ENCODE peak calls at places on chromosomes 16 and 17, in four cellular contexts. P is neuronal stem cell, D is mesenchymal stem cell, Q is GM23248. F is an unnamed sample.

GRCh38 chr17:72206376-72206775 is 85.6 kb downstream of the SOX9 start:
- DNase-seq in P (no peak), D (no peak), Q (no peak), F (no peak)

GRCh38 chr17:71183083-71183697 is 937.6 kb upstream of the SOX9 start:
- DNase-seq in P (no peak), D (no peak), Q (no peak), F (no peak)

GRCh38 chr17:30519707-30520106 is 42.5 kb downstream of the GOSR1 start:
- DNase-seq in P (no peak), D (peak), Q (peak), F (no peak)

GRCh38 chr17:79026345-79027273 is 2.6 kb downstream of the C1QTNF1 start:
- DNase-seq in P (no peak), D (peak), Q (peak), F (no peak)

GRCh38 chr17:353213-353837 is 718 bp upstream of the RPH3AL start:
- DNase-seq in P (no peak), D (no peak), Q (no peak), F (no peak)

GRCh38 chr16:64711026-64711425 is 410.8 kb downstream of the CDH11 start:
- DNase-seq in P (no peak), D (peak), Q (peak), F (no peak)

GRCh38 chr16:4415538-4416199 is 727 bp downstream of the CORO7 start:
- DNase-seq in P (no peak), D (no peak), Q (peak), F (peak)

GRCh38 chr16:19505600-19506303 is 16.1 kb downstream of the GDE1 start:
- DNase-seq in P (no peak), D (no peak), Q (peak), F (no peak)

GRCh38 chr17:3588104-3588503 is 21.1 kb downstream of the TRPV1 start:
- DNase-seq in P (no peak), D (no peak), Q (no peak), F (no peak)

GRCh38 chr17:57906910-57907309 is 48.3 kb downstream of the CUEDC1 start:
- DNase-seq in P (no peak), D (peak), Q (no peak), F (peak)

GRCh38 chr17:37725601-37726146 is 19.2 kb downstream of the HNF1B start:
- DNase-seq in P (no peak), D (no peak), Q (no peak), F (peak)

GRCh38 chr16:67457611-67458010 is 23.3 kb downstream of the ATP6V0D1 start:
- DNase-seq in P (no peak), D (no peak), Q (peak), F (no peak)

GRCh38 chr17:50710650-50711049 is 2.9 kb upstream of the ANKRD40 start:
- DNase-seq in P (no peak), D (no peak), Q (no peak), F (no peak)

GRCh38 chr16:58236231-58236690 is 38.4 kb upstream of the CSNK2A2 start:
- DNase-seq in P (peak), D (peak), Q (peak), F (peak)

GRCh38 chr17:48102700-48103378 is 1.6 kb upstream of the CBX1 start:
- DNase-seq in P (no peak), D (no peak), Q (no peak), F (no peak)

GRCh38 chr16:4314532-4315184 is 1.2 kb upstream of the GLIS2 start:
- DNase-seq in P (no peak), D (peak), Q (peak), F (peak)

GRCh38 chr17:39001703-39002637 is 34.8 kb upstream of the FBXO47 start:
- DNase-seq in P (no peak), D (peak), Q (peak), F (no peak)

GRCh38 chr16:67393111-67393789 is at the start of gene TPPP3:
- DNase-seq in P (peak), D (peak), Q (peak), F (peak)

GRCh38 chr16:70437017-70437581 is 1.8 kb downstream of the ST3GAL2 start:
- DNase-seq in P (no peak), D (peak), Q (peak), F (peak)

GRCh38 chr17:74730491-74731346 is 6.3 kb upstream of the RAB37 start:
- DNase-seq in P (no peak), D (no peak), Q (no peak), F (no peak)

GRCh38 chr16:77273815-77274214 is 74.6 kb downstream of the SYCE1L start:
- DNase-seq in P (no peak), D (peak), Q (no peak), F (no peak)

GRCh38 chr16:25996052-25996451 is 304.3 kb downstream of the HS3ST4 start:
- DNase-seq in P (no peak), D (no peak), Q (peak), F (no peak)

GRCh38 chr16:87824016-87824990 is 45.0 kb downstream of the SLC7A5 start:
- DNase-seq in P (no peak), D (no peak), Q (no peak), F (no peak)

GRCh38 chr17:63984651-63985386 is 12.1 kb upstream of the SCN4A start:
- DNase-seq in P (no peak), D (peak), Q (peak), F (no peak)

GRCh38 chr16:19746561-19746960 is 28.5 kb downstream of the IQCK start:
- DNase-seq in P (peak), D (no peak), Q (no peak), F (peak)

GRCh38 chr17:41957058-41957868 is 9.3 kb upstream of the CNP start:
- DNase-seq in P (no peak), D (peak), Q (no peak), F (peak)

GRCh38 chr17:12128946-12129345 is 108.3 kb downstream of the MAP2K4 start:
- DNase-seq in P (no peak), D (no peak), Q (no peak), F (no peak)

GRCh38 chr16:84054271-84054670 is 11.7 kb upstream of the SLC38A8 start:
- DNase-seq in P (no peak), D (no peak), Q (no peak), F (no peak)
- H3K4me3 ChIP-seq in P (no peak), D (no peak), Q (no peak), F (no peak)

GRCh38 chr16:27400751-27401620 is 988 bp upstream of the IL21R start:
- DNase-seq in P (no peak), D (no peak), Q (peak), F (no peak)

GRCh38 chr16:27401768-27402568 is at the start of gene IL21R:
- DNase-seq in P (no peak), D (no peak), Q (peak), F (peak)

GRCh38 chr16:27399969-27400368 is 2.0 kb upstream of the IL21R start:
- DNase-seq in P (no peak), D (no peak), Q (no peak), F (no peak)

GRCh38 chr16:27402569-27402963 is 592 bp downstream of the IL21R start:
- DNase-seq in P (no peak), D (no peak), Q (no peak), F (no peak)

GRCh38 chr16:27398894-27399853 is 2.8 kb upstream of the IL21R start:
- DNase-seq in P (no peak), D (no peak), Q (no peak), F (no peak)
- H3K9ac ChIP-seq in P (no peak), D (no peak), Q (no peak), F (no peak)

GRCh38 chr17:27318228-27318627 is 24.3 kb downstream of the WSB1 start:
- DNase-seq in P (no peak), D (no peak), Q (no peak), F (no peak)
- H3K27ac ChIP-seq in P (no peak), D (no peak), Q (no peak), F (no peak)

DNA sequence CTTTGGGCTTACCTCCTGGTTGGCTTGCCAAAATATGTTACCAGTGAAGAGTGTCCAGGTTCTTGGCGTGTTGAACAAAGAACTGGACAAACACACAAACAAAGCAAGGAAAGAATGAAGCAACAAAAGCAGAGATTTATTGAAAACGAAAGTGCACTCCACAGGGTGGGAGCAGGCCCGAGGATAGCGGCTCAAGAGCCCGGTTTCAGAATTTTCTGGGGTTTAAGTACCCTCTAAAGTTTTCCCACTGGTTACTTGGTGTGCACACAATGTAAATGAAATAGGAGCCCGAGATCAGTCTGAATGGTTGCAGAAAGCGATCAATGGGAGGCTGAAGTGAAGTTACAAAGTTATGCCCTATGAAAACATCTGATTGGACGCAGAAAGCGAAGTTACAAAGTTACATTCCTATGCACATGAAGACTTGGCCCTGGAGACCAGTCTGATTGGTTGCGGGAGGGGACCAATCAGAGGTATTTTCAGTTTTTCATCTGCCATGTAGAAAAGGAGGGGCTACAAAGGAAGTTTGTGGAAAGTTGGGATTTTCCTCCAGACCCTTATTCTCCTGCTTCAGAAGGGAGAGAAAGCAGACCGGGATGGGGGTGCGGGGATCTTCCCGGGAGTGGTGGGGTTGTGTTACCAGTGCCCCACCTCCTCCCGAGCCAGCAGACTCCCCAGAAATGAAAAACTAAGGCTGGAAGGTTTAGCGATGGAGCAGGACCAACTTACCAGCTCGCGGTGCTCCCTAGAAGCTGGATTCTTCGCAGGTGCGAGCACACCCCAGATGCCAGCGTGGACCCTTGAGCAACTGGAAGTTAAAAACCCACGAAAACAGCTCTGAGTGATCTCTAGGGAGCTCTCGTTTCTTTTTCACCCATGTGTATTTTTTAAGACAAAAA is at the start of gene SLFN12:
- DNase-seq in P (peak), D (peak), Q (peak), F (peak)
- H3K4me3 ChIP-seq in P (peak), D (peak), Q (peak), F (peak)

GRCh38 chr17:40068917-40069750 is 6.4 kb downstream of the THRA start:
- DNase-seq in P (no peak), D (peak), Q (peak), F (peak)

GRCh38 chr17:40069751-40070643 is 7.2 kb downstream of the THRA start:
- DNase-seq in P (no peak), D (peak), Q (peak), F (no peak)

GRCh38 chr17:40068584-40068916 is 5.8 kb downstream of the THRA start:
- DNase-seq in P (no peak), D (no peak), Q (no peak), F (no peak)

GRCh38 chr17:40067710-40068109 is 4.9 kb downstream of the THRA start:
- DNase-seq in P (no peak), D (no peak), Q (no peak), F (no peak)

DNA sequence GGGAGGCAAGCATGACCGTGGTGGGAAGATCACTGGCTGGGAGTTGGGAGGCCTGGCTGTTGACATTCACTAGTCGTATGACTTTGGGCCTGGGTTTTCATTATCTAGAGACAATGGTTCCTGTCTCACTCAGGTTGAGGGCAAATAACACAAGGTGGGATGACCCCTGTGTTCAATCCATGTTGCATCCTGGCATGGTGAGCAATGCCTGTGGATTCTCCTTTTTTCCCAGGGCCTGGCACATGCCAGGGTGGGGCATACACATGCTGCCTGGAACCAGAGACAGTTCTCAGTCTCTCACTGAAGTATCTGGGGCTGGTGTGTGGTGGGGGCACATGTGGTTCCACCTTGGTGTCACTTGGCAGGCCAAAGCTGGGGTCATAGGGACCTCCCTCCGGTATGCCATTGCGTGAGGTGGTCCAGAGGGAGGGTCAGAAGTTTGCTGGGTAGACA is 5.4 kb downstream of the THRA start:
- DNase-seq in P (no peak), D (no peak), Q (peak), F (peak)
- H3K9ac ChIP-seq in P (no peak), D (peak), Q (peak), F (no peak)

DNA sequence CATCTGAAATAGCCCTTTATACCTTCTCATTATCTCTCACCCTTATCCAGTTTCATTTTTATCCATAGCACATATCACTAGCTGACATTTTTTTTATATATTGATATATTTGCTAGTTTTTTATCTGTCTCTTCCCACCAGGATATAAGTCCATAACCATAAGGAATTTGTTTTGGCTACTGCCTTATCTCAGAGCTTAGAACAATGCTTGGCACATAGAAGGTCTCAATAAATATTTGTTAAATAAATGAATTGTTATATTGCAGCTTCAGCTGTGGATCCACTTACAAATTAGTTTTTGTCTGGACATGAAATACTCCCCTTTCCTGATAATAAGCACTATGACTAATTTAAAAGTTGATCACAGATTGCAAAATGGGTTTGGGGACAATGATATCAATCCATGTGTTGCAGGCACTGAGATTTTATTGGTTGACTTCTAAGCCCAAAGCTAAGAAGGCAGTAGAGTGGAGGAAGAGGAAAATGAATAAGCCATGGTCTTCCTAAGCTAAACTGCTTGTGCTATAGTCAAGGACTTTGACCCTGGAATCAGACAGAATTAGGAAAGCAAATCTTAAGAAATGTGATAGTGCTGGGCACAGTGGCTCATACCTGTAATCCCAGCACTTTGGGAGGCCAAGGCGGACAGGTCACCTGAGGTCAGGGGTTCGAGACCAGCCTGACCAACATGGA is 31.9 kb upstream of the YPEL2 start:
- DNase-seq in P (no peak), D (no peak), Q (no peak), F (no peak)
- H3K27ac ChIP-seq in P (no peak), D (no peak), Q (no peak), F (no peak)

GRCh38 chr17:28657756-28658155 is 4.0 kb downstream of the SDF2 start:
- DNase-seq in P (no peak), D (peak), Q (peak), F (no peak)
- H3K4me3 ChIP-seq in P (no peak), D (no peak), Q (no peak), F (no peak)

GRCh38 chr16:81107506-81107905 is 11.3 kb upstream of the GCSH start:
- DNase-seq in P (no peak), D (no peak), Q (no peak), F (no peak)
- H3K9ac ChIP-seq in P (no peak), D (no peak), Q (no peak), F (no peak)